ENCODE peak calls at places on chromosomes 6 and 20, in ten cellular contexts. R is IMR-90, V is prostate gland, U is Peyer's patch, D is body of pancreas, X is tibial nerve, K is ovary, T is A549, C is heart left ventricle, Z is sigmoid colon. W is an unnamed sample.

GRCh38 chr20:17394411-17394810 is 136.8 kb downstream of the BFSP1 start:
- DNase-seq in K (no peak), T (no peak), Z (no peak), V (no peak), U (no peak), X (no peak), D (no peak), C (no peak), R (no peak), W (no peak)

GRCh38 chr6:101544286-101544685 is 150.8 kb downstream of the GRIK2 start:
- DNase-seq in T (no peak), C (no peak), R (peak), X (no peak), K (no peak), V (no peak), D (no peak), Z (no peak), U (no peak), W (no peak)

GRCh38 chr20:46438156-46438750 is 31.8 kb upstream of the ELMO2 start:
- DNase-seq in U (no peak), X (no peak), D (no peak), C (no peak), Z (no peak), V (no peak), K (no peak), R (peak), T (peak), W (no peak)

GRCh38 chr6:166437661-166438060 is 54.9 kb upstream of the MPC1 start:
- DNase-seq in T (no peak), U (no peak), C (no peak), Z (no peak), D (no peak), K (no peak), V (no peak), R (no peak), X (no peak), W (no peak)

GRCh38 chr6:158290659-158291058 is 21.6 kb upstream of the TULP4 start:
- DNase-seq in R (no peak), U (peak), K (no peak), X (no peak), C (no peak), T (no peak), V (no peak), Z (no peak), D (no peak), W (no peak)

GRCh38 chr6:89584539-89584938 is 54.0 kb downstream of the LYRM2 start:
- DNase-seq in R (no peak), X (no peak), T (no peak), C (no peak), Z (no peak), D (no peak), K (no peak), V (no peak), U (no peak), W (no peak)

GRCh38 chr6:37029249-37029959 is 23.9 kb downstream of the FGD2 start:
- DNase-seq in K (peak), T (peak), D (peak), C (peak), R (peak), V (no peak), U (peak), Z (peak), X (no peak), W (peak)

GRCh38 chr6:33073431-33073871 is at the start of gene HLA-DPA1:
- DNase-seq in X (no peak), C (peak), K (no peak), V (no peak), T (peak), U (peak), Z (no peak), R (peak), D (peak), W (no peak)

GRCh38 chr20:59141818-59142581 is 21.6 kb upstream of the ZNF831 start:
- DNase-seq in Z (no peak), C (no peak), R (peak), X (no peak), K (no peak), V (no peak), D (no peak), U (peak), T (no peak), W (no peak)

GRCh38 chr6:125114248-125114858 is 39.2 kb upstream of the TPD52L1 start:
- DNase-seq in C (peak), X (peak), D (peak), T (peak), U (peak), Z (peak), K (peak), R (peak), V (peak), W (no peak)

GRCh38 chr6:107543088-107543487 is 53.2 kb downstream of the SOBP start:
- DNase-seq in K (no peak), X (no peak), T (no peak), D (no peak), U (no peak), V (no peak), C (peak), Z (peak), R (no peak), W (no peak)

GRCh38 chr6:27870486-27870885 is 41.7 kb downstream of the OR2B2 start:
- DNase-seq in R (no peak), K (no peak), U (no peak), Z (no peak), V (no peak), C (no peak), X (no peak), D (no peak), T (no peak), W (no peak)
- H3K27ac ChIP-seq in R (no peak), K (no peak), U (no peak), Z (no peak), V (no peak), C (no peak), X (no peak), D (no peak), T (peak), W (no peak)

GRCh38 chr6:30748301-30748769 is 4.0 kb upstream of the IER3 start:
- DNase-seq in Z (no peak), U (no peak), V (peak), C (no peak), X (no peak), T (no peak), R (peak), D (no peak), K (no peak), W (no peak)
- TF ChIP-seq POLR2A in Z (no peak), U (no peak), V (no peak), C (no peak), X (no peak), T (no peak), R (no peak), D (peak), K (no peak), W (no peak)

GRCh38 chr6:80547827-80548226 is 441.4 kb downstream of the BCKDHB start:
- DNase-seq in U (no peak), V (no peak), X (no peak), D (no peak), K (no peak), Z (no peak), R (peak), T (no peak), C (no peak), W (no peak)
- H3K27ac ChIP-seq in U (no peak), V (no peak), X (peak), D (no peak), K (no peak), Z (no peak), R (peak), T (no peak), C (peak), W (no peak)

GRCh38 chr20:325043-325888 is at the start of gene SOX12:
- DNase-seq in X (peak), D (peak), U (peak), C (peak), V (peak), T (peak), R (peak), K (peak), Z (peak), W (peak)
- TF ChIP-seq POLR2A in X (peak), D (peak), U (peak), C (peak), V (peak), T (peak), R (peak), K (peak), Z (peak), W (peak)

GRCh38 chr6:35453236-35453635 is 1.1 kb downstream of the FANCE start:
- DNase-seq in T (no peak), D (no peak), C (no peak), K (no peak), R (no peak), X (no peak), Z (no peak), U (no peak), V (no peak), W (no peak)
- H3K27ac ChIP-seq in T (no peak), D (no peak), C (no peak), K (peak), R (no peak), X (peak), Z (no peak), U (no peak), V (no peak), W (no peak)

GRCh38 chr6:170306324-170307079 is at the start of gene FAM120B:
- DNase-seq in Z (peak), X (peak), V (peak), T (peak), R (peak), D (peak), C (peak), K (peak), U (peak), W (peak)
- TF ChIP-seq POLR2A in Z (peak), X (peak), V (peak), T (peak), R (peak), D (peak), C (peak), K (peak), U (peak), W (peak)

GRCh38 chr20:62822788-62823651 is 6.2 kb downstream of the COL9A3 start:
- DNase-seq in T (peak), K (no peak), C (no peak), V (no peak), X (no peak), R (peak), D (peak), Z (no peak), U (peak), W (peak)
- H3K27ac ChIP-seq in T (peak), K (no peak), C (no peak), V (no peak), X (peak), R (no peak), D (no peak), Z (no peak), U (no peak), W (no peak)

GRCh38 chr6:116447496-116448011 is 13.6 kb upstream of the CALHM6 start:
- DNase-seq in C (no peak), K (no peak), Z (no peak), T (no peak), U (no peak), X (no peak), R (peak), D (peak), V (no peak), W (no peak)
- TF ChIP-seq POLR2A in C (no peak), K (no peak), Z (no peak), T (no peak), U (no peak), X (no peak), R (no peak), D (no peak), V (no peak), W (no peak)

DNA sequence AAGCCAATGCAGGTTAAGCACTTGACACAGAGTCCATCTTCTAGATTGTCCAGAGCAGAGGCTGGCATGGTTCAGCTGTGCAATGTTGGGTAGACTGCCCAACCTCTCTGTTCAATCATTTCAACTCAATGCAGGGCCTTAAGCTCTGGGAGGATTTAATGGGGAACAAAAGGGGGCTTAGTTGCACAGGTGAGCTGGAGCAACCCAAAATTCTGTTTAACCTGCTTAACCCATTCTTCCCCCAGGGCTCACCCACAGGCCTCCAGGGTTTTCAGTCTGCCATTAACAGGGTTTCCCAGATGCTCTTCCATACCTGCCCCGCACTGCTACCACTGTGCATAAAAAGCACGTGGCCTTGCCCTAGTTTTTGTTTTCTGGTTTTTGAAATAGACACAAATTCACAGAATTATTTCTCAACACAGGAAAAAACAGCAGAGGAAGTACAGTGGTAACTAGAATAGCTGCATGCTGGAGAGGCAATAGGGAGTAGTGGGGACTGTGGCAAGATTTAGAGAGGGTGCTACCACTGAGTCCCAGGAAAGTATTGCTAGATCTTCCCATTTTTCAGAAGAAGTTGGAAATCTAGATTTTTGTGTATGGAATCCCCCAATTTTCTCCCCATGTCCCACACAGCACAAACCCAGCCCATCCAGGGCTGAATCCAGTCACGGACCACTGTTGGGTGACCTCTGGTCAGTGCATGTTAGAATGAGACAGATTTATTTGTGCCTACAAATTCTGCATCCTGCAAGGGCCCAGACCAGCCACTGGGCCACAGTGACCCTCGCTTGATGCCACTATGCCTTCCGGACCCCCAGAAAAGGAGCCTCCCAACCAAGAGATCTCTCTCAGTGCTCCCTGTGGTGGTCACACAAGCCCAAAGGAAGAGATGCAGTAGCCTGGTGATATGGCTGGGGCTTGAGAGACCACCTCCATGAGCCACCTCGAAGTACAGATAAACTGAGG is 4.6 kb downstream of the PTGIS start:
- DNase-seq in Z (peak), D (no peak), U (peak), X (no peak), T (no peak), K (no peak), C (no peak), V (no peak), R (no peak), W (no peak)
- H3K27ac ChIP-seq in Z (peak), D (no peak), U (peak), X (peak), T (no peak), K (peak), C (peak), V (peak), R (no peak), W (no peak)